ENCODE peak calls at places on chromosomes 2 and 18, in nine cellular contexts. One of them, this sample, is unnamed. For H3K9me3 and H3K4me1, the result is how much of the 10 kb centered on the place peaks cover.

GRCh38 chr2:240821429-240821778 is 1.4 kb upstream of the KIF1A start:
- DNase-seq in aorta: no peak
- DNase-seq in pancreas: no peak
- DNase-seq in MM.1S: no peak
- DNase-seq in heart right ventricle: no peak
- DNase-seq in BE2C: no peak
- DNase-seq in left ventricle myocardium inferior: no peak
- DNase-seq in effector memory CD4-positive, alpha-beta T cell: no peak
- DNase-seq in A549: no peak
- DNase-seq in this sample: no peak

GRCh38 chr2:101063352-101063751 is 61.3 kb downstream of the RPL31 start:
- DNase-seq in aorta: no peak
- DNase-seq in pancreas: no peak
- DNase-seq in MM.1S: no peak
- DNase-seq in heart right ventricle: peak
- DNase-seq in BE2C: no peak
- DNase-seq in left ventricle myocardium inferior: no peak
- DNase-seq in effector memory CD4-positive, alpha-beta T cell: no peak
- DNase-seq in A549: no peak
- DNase-seq in this sample: no peak

GRCh38 chr18:23887035-23887434 is 127.5 kb upstream of the TTC39C start:
- DNase-seq in aorta: no peak
- DNase-seq in pancreas: no peak
- DNase-seq in MM.1S: no peak
- DNase-seq in heart right ventricle: no peak
- DNase-seq in BE2C: no peak
- DNase-seq in left ventricle myocardium inferior: no peak
- DNase-seq in effector memory CD4-positive, alpha-beta T cell: no peak
- DNase-seq in A549: no peak
- DNase-seq in this sample: no peak

GRCh38 chr2:159982270-159982669 is 80.1 kb downstream of the PLA2R1 start:
- DNase-seq in aorta: no peak
- DNase-seq in pancreas: peak
- DNase-seq in MM.1S: no peak
- DNase-seq in heart right ventricle: no peak
- DNase-seq in BE2C: no peak
- DNase-seq in left ventricle myocardium inferior: no peak
- DNase-seq in effector memory CD4-positive, alpha-beta T cell: no peak
- DNase-seq in A549: peak
- DNase-seq in this sample: peak

GRCh38 chr2:16014041-16014787 is 73.9 kb downstream of the MYCN start:
- DNase-seq in aorta: no peak
- DNase-seq in pancreas: no peak
- DNase-seq in MM.1S: peak
- DNase-seq in heart right ventricle: peak
- DNase-seq in BE2C: peak
- DNase-seq in left ventricle myocardium inferior: peak
- DNase-seq in effector memory CD4-positive, alpha-beta T cell: no peak
- DNase-seq in A549: no peak
- DNase-seq in this sample: peak

GRCh38 chr2:118763797-118764196 is 83.7 kb downstream of the EN1 start:
- DNase-seq in aorta: no peak
- DNase-seq in pancreas: no peak
- DNase-seq in MM.1S: no peak
- DNase-seq in heart right ventricle: no peak
- DNase-seq in BE2C: no peak
- DNase-seq in left ventricle myocardium inferior: no peak
- DNase-seq in effector memory CD4-positive, alpha-beta T cell: no peak
- DNase-seq in A549: peak
- DNase-seq in this sample: peak

GRCh38 chr2:175690113-175690716 is 311.9 kb downstream of the LNPK start:
- DNase-seq in aorta: no peak
- DNase-seq in pancreas: no peak
- DNase-seq in MM.1S: peak
- DNase-seq in heart right ventricle: peak
- DNase-seq in BE2C: peak
- DNase-seq in left ventricle myocardium inferior: no peak
- DNase-seq in effector memory CD4-positive, alpha-beta T cell: peak
- DNase-seq in A549: peak
- DNase-seq in this sample: peak

GRCh38 chr2:18245375-18245774 is 315.1 kb downstream of the RDH14 start:
- DNase-seq in aorta: no peak
- DNase-seq in pancreas: no peak
- DNase-seq in MM.1S: no peak
- DNase-seq in heart right ventricle: peak
- DNase-seq in BE2C: no peak
- DNase-seq in left ventricle myocardium inferior: no peak
- DNase-seq in effector memory CD4-positive, alpha-beta T cell: no peak
- DNase-seq in A549: no peak
- DNase-seq in this sample: no peak

GRCh38 chr2:222993920-222994650 is 57.9 kb upstream of the KCNE4 start:
- DNase-seq in aorta: peak
- DNase-seq in pancreas: peak
- DNase-seq in MM.1S: no peak
- DNase-seq in heart right ventricle: peak
- DNase-seq in BE2C: peak
- DNase-seq in left ventricle myocardium inferior: peak
- DNase-seq in effector memory CD4-positive, alpha-beta T cell: no peak
- DNase-seq in A549: peak
- DNase-seq in this sample: no peak

GRCh38 chr2:63052411-63053234 is 2.0 kb downstream of the OTX1 start:
- DNase-seq in aorta: no peak
- DNase-seq in pancreas: no peak
- DNase-seq in MM.1S: no peak
- DNase-seq in heart right ventricle: no peak
- DNase-seq in BE2C: no peak
- DNase-seq in left ventricle myocardium inferior: no peak
- DNase-seq in effector memory CD4-positive, alpha-beta T cell: no peak
- DNase-seq in A549: no peak
- DNase-seq in this sample: no peak

GRCh38 chr2:226902041-226902972 is 66.5 kb downstream of the RHBDD1 start:
- DNase-seq in aorta: no peak
- DNase-seq in pancreas: no peak
- DNase-seq in MM.1S: no peak
- DNase-seq in heart right ventricle: no peak
- DNase-seq in BE2C: no peak
- DNase-seq in left ventricle myocardium inferior: no peak
- DNase-seq in effector memory CD4-positive, alpha-beta T cell: no peak
- DNase-seq in A549: no peak
- DNase-seq in this sample: no peak

GRCh38 chr18:49839012-49839411 is 25.7 kb upstream of the ACAA2 start:
- DNase-seq in aorta: no peak
- DNase-seq in pancreas: no peak
- DNase-seq in MM.1S: no peak
- DNase-seq in heart right ventricle: no peak
- DNase-seq in BE2C: no peak
- DNase-seq in left ventricle myocardium inferior: no peak
- DNase-seq in effector memory CD4-positive, alpha-beta T cell: no peak
- DNase-seq in A549: peak
- DNase-seq in this sample: no peak

GRCh38 chr18:22932885-22933205 is 283 bp upstream of the RBBP8 start:
- DNase-seq in aorta: no peak
- DNase-seq in pancreas: no peak
- DNase-seq in MM.1S: no peak
- DNase-seq in heart right ventricle: no peak
- DNase-seq in BE2C: no peak
- DNase-seq in left ventricle myocardium inferior: no peak
- DNase-seq in effector memory CD4-positive, alpha-beta T cell: no peak
- DNase-seq in A549: no peak
- DNase-seq in this sample: no peak

GRCh38 chr2:111173338-111173737 is 52.6 kb downstream of the BCL2L11 start:
- DNase-seq in aorta: no peak
- DNase-seq in pancreas: no peak
- DNase-seq in MM.1S: no peak
- DNase-seq in heart right ventricle: no peak
- DNase-seq in BE2C: no peak
- DNase-seq in left ventricle myocardium inferior: no peak
- DNase-seq in effector memory CD4-positive, alpha-beta T cell: no peak
- DNase-seq in A549: no peak
- DNase-seq in this sample: no peak

GRCh38 chr2:19102696-19103403 is 255.6 kb downstream of the OSR1 start:
- DNase-seq in aorta: no peak
- DNase-seq in pancreas: peak
- DNase-seq in MM.1S: no peak
- DNase-seq in heart right ventricle: no peak
- DNase-seq in BE2C: no peak
- DNase-seq in left ventricle myocardium inferior: no peak
- DNase-seq in effector memory CD4-positive, alpha-beta T cell: no peak
- DNase-seq in A549: no peak
- DNase-seq in this sample: no peak

GRCh38 chr2:239833728-239834109 is 191.4 kb downstream of the NDUFA10 start:
- DNase-seq in aorta: no peak
- DNase-seq in pancreas: no peak
- DNase-seq in MM.1S: no peak
- DNase-seq in heart right ventricle: no peak
- DNase-seq in BE2C: no peak
- DNase-seq in left ventricle myocardium inferior: no peak
- DNase-seq in effector memory CD4-positive, alpha-beta T cell: no peak
- DNase-seq in A549: no peak
- DNase-seq in this sample: no peak

GRCh38 chr2:156483741-156484173 is 47.6 kb downstream of the GPD2 start:
- DNase-seq in aorta: no peak
- DNase-seq in pancreas: no peak
- DNase-seq in MM.1S: peak
- DNase-seq in heart right ventricle: no peak
- DNase-seq in BE2C: no peak
- DNase-seq in left ventricle myocardium inferior: no peak
- DNase-seq in effector memory CD4-positive, alpha-beta T cell: no peak
- DNase-seq in A549: no peak
- DNase-seq in this sample: no peak

GRCh38 chr2:27407798-27408491 is 1.4 kb downstream of the PPM1G start:
- DNase-seq in aorta: no peak
- DNase-seq in pancreas: no peak
- DNase-seq in MM.1S: no peak
- DNase-seq in heart right ventricle: no peak
- DNase-seq in BE2C: peak
- DNase-seq in left ventricle myocardium inferior: no peak
- DNase-seq in effector memory CD4-positive, alpha-beta T cell: no peak
- DNase-seq in A549: peak
- DNase-seq in this sample: peak

GRCh38 chr18:9348079-9348671 is 13.6 kb downstream of the TWSG1 start:
- DNase-seq in aorta: no peak
- DNase-seq in pancreas: no peak
- DNase-seq in MM.1S: no peak
- DNase-seq in heart right ventricle: no peak
- DNase-seq in BE2C: no peak
- DNase-seq in left ventricle myocardium inferior: no peak
- DNase-seq in effector memory CD4-positive, alpha-beta T cell: no peak
- DNase-seq in A549: no peak
- DNase-seq in this sample: no peak

DNA sequence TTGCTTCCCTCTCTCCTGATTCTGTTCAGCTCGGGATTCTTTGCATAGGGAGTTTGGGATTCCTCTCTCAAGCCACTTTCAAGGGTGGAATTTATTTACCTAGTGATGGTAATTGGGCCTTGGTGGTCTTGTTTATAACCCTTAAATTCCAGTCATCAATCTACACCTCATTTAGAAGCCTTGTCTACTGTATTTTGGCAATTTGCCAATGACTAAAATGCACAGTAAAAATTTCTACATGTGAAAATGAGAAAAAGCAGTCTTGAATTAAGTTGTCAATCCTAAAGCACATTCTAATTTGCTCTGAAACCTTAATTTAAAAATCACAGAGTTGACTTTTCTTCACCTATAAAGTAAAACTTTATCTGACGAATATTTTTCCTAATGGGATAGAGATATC is 749.2 kb upstream of the CRIM1 start:
- DNase-seq in aorta: no peak
- DNase-seq in pancreas: no peak
- DNase-seq in MM.1S: no peak
- DNase-seq in heart right ventricle: no peak
- DNase-seq in BE2C: no peak
- DNase-seq in left ventricle myocardium inferior: no peak
- DNase-seq in effector memory CD4-positive, alpha-beta T cell: no peak
- DNase-seq in A549: no peak
- DNase-seq in this sample: no peak
- H3K9me3 ChIP-seq in aorta: under half
- H3K9me3 ChIP-seq in pancreas: under half
- H3K9me3 ChIP-seq in MM.1S: under half
- H3K9me3 ChIP-seq in heart right ventricle: under half
- H3K9me3 ChIP-seq in BE2C: under half
- H3K9me3 ChIP-seq in left ventricle myocardium inferior: under half
- H3K9me3 ChIP-seq in effector memory CD4-positive, alpha-beta T cell: under half
- H3K9me3 ChIP-seq in A549: under half
- H3K9me3 ChIP-seq in this sample: under half

GRCh38 chr2:236166781-236167296 is 1.3 kb downstream of the GBX2 start:
- DNase-seq in aorta: no peak
- DNase-seq in pancreas: no peak
- DNase-seq in MM.1S: no peak
- DNase-seq in heart right ventricle: no peak
- DNase-seq in BE2C: no peak
- DNase-seq in left ventricle myocardium inferior: no peak
- DNase-seq in effector memory CD4-positive, alpha-beta T cell: no peak
- DNase-seq in A549: no peak
- DNase-seq in this sample: no peak
- H3K4me3 ChIP-seq in aorta: peak
- H3K4me3 ChIP-seq in pancreas: no peak
- H3K4me3 ChIP-seq in MM.1S: no peak
- H3K4me3 ChIP-seq in heart right ventricle: peak
- H3K4me3 ChIP-seq in BE2C: peak
- H3K4me3 ChIP-seq in left ventricle myocardium inferior: peak
- H3K4me3 ChIP-seq in effector memory CD4-positive, alpha-beta T cell: no peak
- H3K4me3 ChIP-seq in A549: peak
- H3K4me3 ChIP-seq in this sample: peak

DNA sequence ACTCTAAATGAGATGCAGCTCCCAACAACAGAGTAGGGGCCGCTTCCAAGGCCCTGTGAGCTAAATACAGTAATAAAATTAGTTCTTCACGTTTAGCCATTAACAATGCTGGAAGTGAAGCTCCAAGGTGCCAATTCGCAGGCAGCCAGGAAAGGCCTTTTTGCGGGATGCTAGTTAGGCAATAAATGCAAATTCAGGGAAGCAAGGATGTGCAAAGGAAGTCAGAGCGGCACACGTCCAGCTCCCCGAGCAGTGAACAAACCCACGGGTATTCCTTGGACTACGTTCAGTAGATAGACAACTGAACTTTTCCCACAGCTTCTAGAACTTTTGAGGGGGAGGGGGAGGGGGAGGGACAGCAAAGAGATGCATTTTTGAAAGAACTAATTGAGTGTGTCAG is 6.9 kb downstream of the ZNF516 start:
- DNase-seq in aorta: no peak
- DNase-seq in pancreas: no peak
- DNase-seq in MM.1S: no peak
- DNase-seq in heart right ventricle: no peak
- DNase-seq in BE2C: no peak
- DNase-seq in left ventricle myocardium inferior: no peak
- DNase-seq in effector memory CD4-positive, alpha-beta T cell: no peak
- DNase-seq in A549: no peak
- DNase-seq in this sample: no peak
- H3K4me1 ChIP-seq in aorta: under half
- H3K4me1 ChIP-seq in pancreas: under half
- H3K4me1 ChIP-seq in MM.1S: under half
- H3K4me1 ChIP-seq in heart right ventricle: half or more
- H3K4me1 ChIP-seq in BE2C: under half
- H3K4me1 ChIP-seq in left ventricle myocardium inferior: under half
- H3K4me1 ChIP-seq in effector memory CD4-positive, alpha-beta T cell: under half
- H3K4me1 ChIP-seq in A549: under half
- H3K4me1 ChIP-seq in this sample: half or more

DNA sequence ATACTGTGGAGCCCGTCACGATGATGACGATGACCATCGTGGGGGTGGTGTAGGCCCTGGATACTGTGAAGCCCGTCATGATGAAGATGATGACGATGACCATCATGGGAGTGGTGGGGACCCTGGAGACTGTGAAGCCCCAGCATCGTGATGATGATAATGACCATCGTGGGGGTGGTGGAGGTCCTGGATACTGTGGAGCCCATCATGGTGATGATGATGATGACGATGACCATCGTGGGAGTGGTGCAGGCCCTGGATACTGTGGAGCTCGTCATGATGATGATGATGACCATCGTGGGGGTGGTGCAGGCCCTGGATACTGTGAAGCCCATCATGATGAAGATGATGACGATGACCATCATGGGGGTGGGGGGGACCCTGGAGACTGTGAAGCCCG is 81.0 kb upstream of the SALL3 start:
- DNase-seq in aorta: no peak
- DNase-seq in pancreas: no peak
- DNase-seq in MM.1S: no peak
- DNase-seq in heart right ventricle: no peak
- DNase-seq in BE2C: no peak
- DNase-seq in left ventricle myocardium inferior: no peak
- DNase-seq in effector memory CD4-positive, alpha-beta T cell: no peak
- DNase-seq in A549: no peak
- DNase-seq in this sample: no peak
- H3K9me3 ChIP-seq in aorta: under half
- H3K9me3 ChIP-seq in pancreas: under half
- H3K9me3 ChIP-seq in MM.1S: under half
- H3K9me3 ChIP-seq in heart right ventricle: under half
- H3K9me3 ChIP-seq in BE2C: under half
- H3K9me3 ChIP-seq in left ventricle myocardium inferior: under half
- H3K9me3 ChIP-seq in effector memory CD4-positive, alpha-beta T cell: under half
- H3K9me3 ChIP-seq in A549: under half
- H3K9me3 ChIP-seq in this sample: under half

This sample was measured in HAP-1.